ENCODE peak calls at places on chromosomes 3 and 15, in five cellular contexts. Z is A549, L is astrocyte of the spinal cord, F is cardiac muscle cell, K is OCI-LY7. U is an unnamed sample.

GRCh38 chr15:85886345-85886935 is 91.7 kb upstream of the KLHL25 start:
- DNase-seq in Z (no peak), L (no peak), F (no peak), K (no peak), U (no peak)

GRCh38 chr3:126106336-126107202 is 22.6 kb upstream of the SLC41A3 start:
- DNase-seq in Z (no peak), L (no peak), F (no peak), K (no peak), U (no peak)

GRCh38 chr3:139225551-139225950 is 118.3 kb upstream of the MRPS22 start:
- DNase-seq in Z (no peak), L (peak; percentile 37), F (no peak), K (no peak), U (peak; percentile 42)

GRCh38 chr3:31307131-31307785 is 225.5 kb upstream of the STT3B start:
- DNase-seq in Z (no peak), L (peak; percentile 16), F (no peak), K (no peak), U (no peak)

GRCh38 chr15:39135989-39136388 is 444.9 kb upstream of the THBS1 start:
- DNase-seq in Z (no peak), L (peak; percentile 89), F (no peak), K (no peak), U (peak; percentile 97)

GRCh38 chr3:82281205-82281604 is 519.8 kb upstream of the GBE1 start:
- DNase-seq in Z (no peak), L (peak; percentile 4), F (peak; percentile 64), K (no peak), U (no peak)

GRCh38 chr3:164040991-164041390 is 1037.3 kb downstream of the SI start:
- DNase-seq in Z (no peak), L (peak; percentile 41), F (peak; percentile 4), K (no peak), U (no peak)

GRCh38 chr15:101047301-101047781 is 128.2 kb downstream of the LRRK1 start:
- DNase-seq in Z (no peak), L (no peak), F (no peak), K (no peak), U (no peak)

GRCh38 chr3:185290266-185290665 is 36.4 kb upstream of the EHHADH start:
- DNase-seq in Z (no peak), L (no peak), F (no peak), K (no peak), U (no peak)

GRCh38 chr3:58414538-58415197 is 19.0 kb downstream of the PDHB start:
- DNase-seq in Z (peak; percentile 51), L (peak; percentile 67), F (peak; percentile 57), K (peak; percentile 76), U (peak; percentile 77)

GRCh38 chr3:8990266-8991215 is 27.3 kb upstream of the RAD18 start:
- DNase-seq in Z (no peak), L (peak; percentile 79), F (no peak), K (no peak), U (peak; percentile 42)

GRCh38 chr15:69758810-69759410 is 306.3 kb downstream of the RPLP1 start:
- DNase-seq in Z (no peak), L (peak; percentile 33), F (no peak), K (peak; percentile 92), U (peak; percentile 19)

GRCh38 chr15:88897456-88898194 is 2.3 kb upstream of the HAPLN3 start:
- DNase-seq in Z (peak; percentile 80), L (peak; percentile 76), F (peak; percentile 93), K (peak; percentile 31), U (peak; percentile 74)

GRCh38 chr3:13674538-13675185 is 125.7 kb downstream of the FBLN2 start:
- DNase-seq in Z (no peak), L (no peak), F (no peak), K (no peak), U (no peak)

GRCh38 chr3:13676618-13677017 is 127.7 kb downstream of the FBLN2 start:
- DNase-seq in Z (no peak), L (no peak), F (no peak), K (no peak), U (no peak)

GRCh38 chr3:13671536-13672233 is 122.8 kb downstream of the FBLN2 start:
- DNase-seq in Z (no peak), L (no peak), F (no peak), K (no peak), U (no peak)

GRCh38 chr3:13670292-13670691 is 121.4 kb downstream of the FBLN2 start:
- DNase-seq in Z (no peak), L (no peak), F (no peak), K (no peak), U (no peak)

DNA sequence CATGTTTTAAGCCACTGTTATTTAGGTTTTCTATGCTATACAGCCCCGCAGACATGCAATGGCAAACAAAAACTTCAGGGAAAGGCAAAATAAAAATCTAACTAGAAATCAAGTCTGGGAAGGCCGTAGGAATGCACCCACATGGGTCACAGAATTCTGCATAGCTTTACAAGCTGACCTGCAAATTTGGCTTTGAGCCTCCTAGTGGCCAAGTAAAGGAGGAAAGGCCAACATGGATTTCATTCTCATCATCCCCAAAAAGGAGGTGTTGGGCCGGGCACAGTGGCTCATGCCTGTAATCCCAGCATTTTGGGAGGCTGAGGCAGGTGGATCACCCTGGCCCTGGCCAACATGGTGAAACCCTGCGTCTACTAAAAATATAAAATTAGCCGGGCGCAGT is 124.3 kb downstream of the FBLN2 start:
- DNase-seq in Z (no peak), L (no peak), F (no peak), K (no peak), U (no peak)
- TF ChIP-seq CTCF in Z (peak; percentile 8), L (peak; percentile 36), F (peak; percentile 38), K (peak; percentile 59), U (peak; percentile 28)

GRCh38 chr15:72338617-72339321 is 18.8 kb upstream of the CELF6 start:
- DNase-seq in Z (peak; percentile 42), L (peak; percentile 26), F (no peak), K (no peak), U (peak; percentile 90)

GRCh38 chr15:72338148-72338547 is 18.2 kb upstream of the CELF6 start:
- DNase-seq in Z (no peak), L (no peak), F (no peak), K (no peak), U (no peak)

GRCh38 chr15:72340366-72340765 is 20.4 kb upstream of the CELF6 start:
- DNase-seq in Z (peak; percentile 23), L (no peak), F (no peak), K (no peak), U (peak; percentile 59)

GRCh38 chr15:72339777-72340177 is 19.8 kb upstream of the CELF6 start:
- DNase-seq in Z (peak; percentile 89), L (peak; percentile 80), F (no peak), K (no peak), U (peak; percentile 97)

DNA sequence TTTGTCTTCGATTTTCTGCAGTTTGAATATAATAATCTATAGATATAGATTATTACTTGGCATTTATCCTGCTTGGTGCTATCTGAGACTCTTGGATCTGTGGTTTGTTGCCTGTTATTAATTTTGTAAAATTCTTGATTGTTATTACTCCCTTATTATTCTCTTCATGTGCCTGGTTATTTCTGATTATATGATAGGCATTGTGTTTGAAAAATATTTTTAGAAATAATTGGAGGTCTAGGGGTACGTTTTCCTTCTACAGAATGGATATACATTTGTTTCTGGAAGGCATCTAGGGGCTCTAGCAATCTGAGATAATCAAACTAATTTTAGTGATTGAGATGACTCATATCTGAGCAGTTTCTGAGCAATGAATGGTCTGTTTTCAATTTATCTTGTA is 14.9 kb upstream of the CELF6 start:
- DNase-seq in Z (no peak), L (no peak), F (no peak), K (no peak), U (peak; percentile 27)
- TF ChIP-seq CTCF in Z (no peak), L (no peak), F (no peak), K (no peak), U (no peak)

DNA sequence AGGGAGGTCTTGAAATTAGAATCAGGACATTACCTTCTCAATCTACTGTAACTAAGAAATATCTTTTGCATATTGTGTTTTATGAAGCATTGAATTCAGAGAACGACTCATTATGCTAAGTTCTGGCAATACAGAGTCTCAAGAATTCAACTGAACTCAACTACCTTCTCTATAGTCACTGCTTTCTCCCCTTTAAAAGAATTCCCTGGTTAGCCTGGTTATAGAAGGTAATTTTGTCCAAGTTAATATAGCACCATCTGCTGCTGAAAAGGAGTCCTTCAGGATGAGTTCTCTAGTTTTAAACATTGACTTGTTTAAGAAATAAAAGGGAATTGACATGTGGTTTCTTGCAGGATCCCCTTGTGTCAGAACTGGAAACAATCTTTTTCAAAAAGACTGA is 60.2 kb downstream of the IL16 start:
- DNase-seq in Z (peak; percentile 31), L (peak; percentile 55), F (no peak), K (no peak), U (peak; percentile 77)
- TF ChIP-seq CTCF in Z (peak; percentile 30), L (peak; percentile 51), F (peak; percentile 61), K (peak; percentile 64), U (peak; percentile 64)

GRCh38 chr15:33201376-33202189 is 7.1 kb upstream of the FMN1 start:
- DNase-seq in Z (peak; percentile 91), L (peak; percentile 30), F (peak; percentile 19), K (peak; percentile 50), U (peak; percentile 30)
- TF ChIP-seq CTCF in Z (peak; percentile 51), L (peak; percentile 36), F (no peak), K (peak; percentile 58), U (peak; percentile 19)

GRCh38 chr3:172291650-172292049 is 156.6 kb downstream of the GHSR start:
- DNase-seq in Z (no peak), L (no peak), F (peak; percentile 43), K (no peak), U (no peak)

GRCh38 chr3:172290457-172290856 is 157.8 kb downstream of the GHSR start:
- DNase-seq in Z (no peak), L (no peak), F (no peak), K (no peak), U (no peak)

GRCh38 chr3:172287811-172288477 is 160.3 kb downstream of the GHSR start:
- DNase-seq in Z (no peak), L (no peak), F (no peak), K (no peak), U (no peak)

GRCh38 chr3:172288625-172289024 is 159.6 kb downstream of the GHSR start:
- DNase-seq in Z (no peak), L (no peak), F (no peak), K (no peak), U (no peak)

GRCh38 chr3:172289583-172289982 is 158.7 kb downstream of the GHSR start:
- DNase-seq in Z (peak; percentile 13), L (no peak), F (peak; percentile 31), K (no peak), U (no peak)
- TF ChIP-seq CTCF in Z (no peak), L (peak; percentile 45), F (peak; percentile 24), K (peak; percentile 34), U (peak; percentile 34)